ENCODE peak calls at places on chromosomes 4 and X, in seven cellular contexts. H is astrocyte of the spinal cord, S is HAP-1, P is KG1, T is iris pigment epithelial cell, D is NCI-H1092, B is ovary. C is an unnamed sample.

GRCh38 chr4:165118256-165118909 is 5.7 kb upstream of the TMEM192 start:
- DNase-seq in P (no peak), T (no peak), D (no peak), B (no peak), H (no peak), S (no peak), C (no peak)

GRCh38 chr4:25258980-25259578 is 25.2 kb downstream of the PI4K2B start:
- DNase-seq in H (peak; percentile 47), T (peak; percentile 62), S (no peak), B (no peak), P (no peak), D (no peak), C (peak; percentile 67)

GRCh38 chr4:186651624-186652023 is 72.0 kb downstream of the FAT1 start:
- DNase-seq in D (peak; percentile 90), S (peak; percentile 94), P (no peak), H (peak; percentile 79), T (peak; percentile 60), B (no peak), C (no peak)

GRCh38 chr4:158630893-158631292 is 40.8 kb downstream of the C4orf46 start:
- DNase-seq in T (peak; percentile 46), D (no peak), P (no peak), B (no peak), S (no peak), H (peak; percentile 62), C (peak; percentile 45)

GRCh38 chrX:102154218-102154860 is 1.4 kb downstream of the BEX5 start:
- DNase-seq in D (peak; percentile 6), S (peak; percentile 80), T (no peak), H (no peak), P (no peak), B (no peak), C (no peak)

GRCh38 chrX:65677954-65678469 is 10.6 kb downstream of the MSN start:
- DNase-seq in S (no peak), P (no peak), H (peak; percentile 90), T (peak; percentile 79), D (no peak), B (peak; percentile 40), C (peak; percentile 91)

GRCh38 chr4:143539670-143540023 is 26.1 kb downstream of the SMARCA5 start:
- DNase-seq in B (no peak), H (no peak), P (no peak), T (no peak), D (no peak), S (no peak), C (no peak)

GRCh38 chr4:2596153-2596552 is 59.7 kb downstream of the FAM193A start:
- DNase-seq in S (no peak), T (no peak), H (no peak), P (no peak), D (no peak), B (no peak), C (no peak)

GRCh38 chr4:147355849-147356248 is 125.0 kb upstream of the EDNRA start:
- DNase-seq in D (no peak), S (no peak), P (no peak), H (peak; percentile 95), T (peak; percentile 95), B (no peak), C (peak; percentile 91)

GRCh38 chr4:44493924-44494323 is 45.3 kb upstream of the KCTD8 start:
- DNase-seq in P (no peak), T (no peak), B (no peak), S (peak; percentile 46), D (peak; percentile 4), H (peak; percentile 12), C (peak; percentile 51)

GRCh38 chr4:41360911-41361830 is 104.4 kb downstream of the UCHL1 start:
- DNase-seq in S (peak; percentile 66), H (peak; percentile 18), P (no peak), B (peak; percentile 26), T (peak; percentile 55), D (peak; percentile 55), C (peak; percentile 41)

GRCh38 chrX:41759817-41760216 is 35.8 kb downstream of the GPR82 start:
- DNase-seq in T (peak; percentile 52), P (no peak), D (no peak), B (no peak), H (peak; percentile 32), S (peak; percentile 46), C (no peak)

GRCh38 chrX:43679778-43680177 is 23.7 kb downstream of the MAOA start:
- DNase-seq in B (no peak), T (peak; percentile 72), D (no peak), H (no peak), P (no peak), S (no peak), C (no peak)

GRCh38 chrX:44828008-44828605 is 15.7 kb upstream of the DUSP21 start:
- DNase-seq in P (no peak), D (no peak), B (no peak), T (peak; percentile 88), S (no peak), H (peak; percentile 78), C (peak; percentile 80)

GRCh38 chr4:90126805-90127204 is 389 bp upstream of the CCSER1 start:
- DNase-seq in T (no peak), S (no peak), P (peak; percentile 62), B (no peak), D (no peak), H (peak; percentile 3), C (no peak)